ENCODE peak calls at places on chromosome 16, in seven cellular contexts. R, E, P, A, L, X and K are unnamed samples.

GRCh38 chr16:56683424-56684162 is 1.3 kb downstream of the MT1X start:
- DNase-seq in R (no peak), E (no peak), P (no peak), A (no peak), L (no peak), X (no peak), K (no peak)

GRCh38 chr16:80260906-80261311 is 279.9 kb upstream of the DYNLRB2 start:
- DNase-seq in R (no peak), E (no peak), P (no peak), A (no peak), L (no peak), X (no peak), K (no peak)

GRCh38 chr16:12252616-12253015 is 276.1 kb downstream of the SNX29 start:
- DNase-seq in R (peak; percentile 87), E (no peak), P (peak; percentile 24), A (no peak), L (no peak), X (peak; percentile 86), K (no peak)

GRCh38 chr16:2686912-2687507 is 4.7 kb downstream of the KCTD5 start:
- DNase-seq in R (no peak), E (no peak), P (peak; percentile 30), A (no peak), L (no peak), X (no peak), K (no peak)

GRCh38 chr16:71894229-71894920 is 956 bp upstream of the IST1 start:
- DNase-seq in R (peak; percentile 25), E (peak; percentile 31), P (no peak), A (peak; percentile 69), L (peak; percentile 58), X (peak; percentile 27), K (peak; percentile 42)

GRCh38 chr16:83059237-83059636 is 432.5 kb downstream of the CDH13 start:
- DNase-seq in R (no peak), E (no peak), P (no peak), A (no peak), L (no peak), X (no peak), K (no peak)

GRCh38 chr16:73058221-73058615 is 10.3 kb upstream of the ZFHX3 start:
- DNase-seq in R (no peak), E (no peak), P (peak; percentile 63), A (peak; percentile 60), L (peak; percentile 54), X (no peak), K (no peak)

GRCh38 chr16:49921791-49922456 is 66.0 kb upstream of the ZNF423 start:
- DNase-seq in R (peak; percentile 45), E (no peak), P (peak; percentile 43), A (peak; percentile 69), L (peak; percentile 52), X (no peak), K (peak; percentile 88)